ENCODE peak calls at places on chromosomes 5 and 9, in nine cellular contexts. One of them, this sample, is unnamed.
A peak's percentile ranks its signal among the peaks of the same experiment; 100 is the strongest.

GRCh38 chr5:59799668-59800374 is 93.7 kb downstream of the PDE4D start:
- DNase-seq in AG04449: no peak
- DNase-seq in upper lobe of right lung: no peak
- DNase-seq in tibial nerve: peak; percentile 62
- DNase-seq in brain microvascular endothelial cell: peak; percentile 59
- DNase-seq in GM06990: no peak
- DNase-seq in pancreas: no peak
- DNase-seq in OCI-LY7: peak; percentile 78
- DNase-seq in WTC11: no peak
- DNase-seq in this sample: no peak

GRCh38 chr9:14286121-14286520 is 27.8 kb downstream of the NFIB start:
- DNase-seq in tibial nerve: no peak
- DNase-seq in GM06990: no peak
- DNase-seq in AG04449: no peak
- DNase-seq in brain microvascular endothelial cell: no peak
- DNase-seq in upper lobe of right lung: no peak
- DNase-seq in pancreas: no peak
- DNase-seq in WTC11: no peak
- DNase-seq in OCI-LY7: no peak
- DNase-seq in this sample: no peak

GRCh38 chr5:6177926-6178325 is 200.4 kb downstream of the MED10 start:
- DNase-seq in tibial nerve: no peak
- DNase-seq in OCI-LY7: no peak
- DNase-seq in GM06990: no peak
- DNase-seq in brain microvascular endothelial cell: no peak
- DNase-seq in AG04449: no peak
- DNase-seq in upper lobe of right lung: no peak
- DNase-seq in WTC11: no peak
- DNase-seq in pancreas: no peak
- DNase-seq in this sample: no peak

GRCh38 chr9:93952784-93953491 is 2.2 kb downstream of the BARX1 start:
- DNase-seq in GM06990: no peak
- DNase-seq in brain microvascular endothelial cell: no peak
- DNase-seq in upper lobe of right lung: no peak
- DNase-seq in tibial nerve: no peak
- DNase-seq in AG04449: no peak
- DNase-seq in OCI-LY7: no peak
- DNase-seq in pancreas: no peak
- DNase-seq in WTC11: peak; percentile 46
- DNase-seq in this sample: peak; percentile 59

GRCh38 chr9:88923653-88924284 is 67.5 kb upstream of the S1PR3 start:
- DNase-seq in WTC11: no peak
- DNase-seq in GM06990: peak; percentile 8
- DNase-seq in pancreas: no peak
- DNase-seq in upper lobe of right lung: peak; percentile 71
- DNase-seq in brain microvascular endothelial cell: no peak
- DNase-seq in OCI-LY7: no peak
- DNase-seq in AG04449: no peak
- DNase-seq in tibial nerve: no peak
- DNase-seq in this sample: no peak

GRCh38 chr9:122954253-122954691 is 13.5 kb downstream of the RABGAP1 start:
- DNase-seq in AG04449: no peak
- DNase-seq in OCI-LY7: no peak
- DNase-seq in WTC11: no peak
- DNase-seq in upper lobe of right lung: no peak
- DNase-seq in tibial nerve: no peak
- DNase-seq in brain microvascular endothelial cell: no peak
- DNase-seq in pancreas: no peak
- DNase-seq in GM06990: no peak
- DNase-seq in this sample: no peak

GRCh38 chr5:134177197-134178171 is 734 bp upstream of the SKP1 start:
- DNase-seq in upper lobe of right lung: peak; percentile 68
- DNase-seq in pancreas: peak; percentile 22
- DNase-seq in OCI-LY7: peak; percentile 85
- DNase-seq in brain microvascular endothelial cell: peak; percentile 57
- DNase-seq in tibial nerve: peak; percentile 67
- DNase-seq in GM06990: peak; percentile 18
- DNase-seq in AG04449: no peak
- DNase-seq in WTC11: no peak
- DNase-seq in this sample: no peak

GRCh38 chr5:98121036-98121936 is 652.2 kb upstream of the RGMB start:
- DNase-seq in OCI-LY7: no peak
- DNase-seq in brain microvascular endothelial cell: no peak
- DNase-seq in GM06990: no peak
- DNase-seq in AG04449: no peak
- DNase-seq in upper lobe of right lung: no peak
- DNase-seq in pancreas: no peak
- DNase-seq in tibial nerve: no peak
- DNase-seq in WTC11: peak; percentile 60
- DNase-seq in this sample: no peak

GRCh38 chr5:128826290-128826689 is 139.0 kb upstream of the SLC27A6 start:
- DNase-seq in GM06990: no peak
- DNase-seq in upper lobe of right lung: no peak
- DNase-seq in OCI-LY7: no peak
- DNase-seq in tibial nerve: no peak
- DNase-seq in pancreas: no peak
- DNase-seq in brain microvascular endothelial cell: no peak
- DNase-seq in WTC11: no peak
- DNase-seq in AG04449: no peak
- DNase-seq in this sample: no peak

GRCh38 chr9:76353280-76353679 is 40.9 kb downstream of the RFK start:
- DNase-seq in brain microvascular endothelial cell: no peak
- DNase-seq in tibial nerve: no peak
- DNase-seq in WTC11: no peak
- DNase-seq in AG04449: no peak
- DNase-seq in OCI-LY7: no peak
- DNase-seq in pancreas: no peak
- DNase-seq in upper lobe of right lung: no peak
- DNase-seq in GM06990: no peak
- DNase-seq in this sample: no peak

DNA sequence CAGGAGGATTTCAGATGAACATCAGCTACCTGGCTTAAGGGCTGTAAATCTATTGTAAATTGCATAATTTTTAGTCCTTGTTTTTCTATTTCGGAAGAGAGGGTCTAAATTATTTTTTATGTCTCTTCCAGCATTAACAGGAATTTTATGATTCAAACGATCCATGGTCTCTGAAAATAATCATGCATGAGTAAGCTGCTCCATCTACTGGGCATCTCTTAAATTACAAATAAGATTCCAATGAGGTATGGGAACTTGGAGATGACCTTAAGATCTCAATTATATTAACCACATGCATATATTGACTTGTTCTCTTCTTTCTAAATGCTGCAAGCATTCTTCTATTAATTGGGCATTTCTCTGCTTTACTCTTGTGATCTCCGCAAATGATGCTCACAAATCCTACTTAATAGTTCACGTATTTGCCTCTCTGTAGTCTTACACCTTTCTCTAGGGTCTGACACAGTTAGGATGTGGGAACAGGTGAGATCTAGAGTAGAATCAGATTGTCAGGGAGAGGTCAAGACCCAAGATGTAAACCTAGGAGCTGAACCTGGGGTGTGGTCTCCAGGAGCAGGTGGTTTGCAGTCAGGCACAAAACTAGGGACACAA is 86.9 kb downstream of the NUDT12 start:
- DNase-seq in WTC11: no peak
- DNase-seq in pancreas: no peak
- DNase-seq in tibial nerve: no peak
- DNase-seq in AG04449: no peak
- DNase-seq in GM06990: no peak
- DNase-seq in upper lobe of right lung: no peak
- DNase-seq in OCI-LY7: peak; percentile 40
- DNase-seq in brain microvascular endothelial cell: no peak
- DNase-seq in this sample: no peak
- TF ChIP-seq CTCF in WTC11: peak; percentile 14
- TF ChIP-seq CTCF in pancreas: peak; percentile 14
- TF ChIP-seq CTCF in tibial nerve: peak; percentile 63
- TF ChIP-seq CTCF in AG04449: peak; percentile 42
- TF ChIP-seq CTCF in GM06990: peak; percentile 54
- TF ChIP-seq CTCF in upper lobe of right lung: peak; percentile 71
- TF ChIP-seq CTCF in OCI-LY7: peak; percentile 84
- TF ChIP-seq CTCF in brain microvascular endothelial cell: peak; percentile 33
- TF ChIP-seq CTCF in this sample: peak; percentile 76

GRCh38 chr5:43553381-43553780 is 3.5 kb downstream of the PAIP1 start:
- DNase-seq in WTC11: no peak
- DNase-seq in upper lobe of right lung: no peak
- DNase-seq in pancreas: no peak
- DNase-seq in OCI-LY7: no peak
- DNase-seq in GM06990: no peak
- DNase-seq in AG04449: no peak
- DNase-seq in brain microvascular endothelial cell: no peak
- DNase-seq in tibial nerve: no peak
- DNase-seq in this sample: no peak

GRCh38 chr5:43555895-43556606 is 826 bp downstream of the PAIP1 start:
- DNase-seq in pancreas: peak; percentile 73
- DNase-seq in WTC11: peak; percentile 65
- DNase-seq in OCI-LY7: peak; percentile 51
- DNase-seq in GM06990: peak; percentile 74
- DNase-seq in upper lobe of right lung: peak; percentile 86
- DNase-seq in tibial nerve: peak; percentile 18
- DNase-seq in AG04449: no peak
- DNase-seq in brain microvascular endothelial cell: peak; percentile 36
- DNase-seq in this sample: peak; percentile 70

GRCh38 chr5:43560128-43560527 is 3.3 kb upstream of the PAIP1 start:
- DNase-seq in brain microvascular endothelial cell: no peak
- DNase-seq in WTC11: no peak
- DNase-seq in pancreas: no peak
- DNase-seq in GM06990: no peak
- DNase-seq in AG04449: peak; percentile 49
- DNase-seq in tibial nerve: no peak
- DNase-seq in OCI-LY7: no peak
- DNase-seq in upper lobe of right lung: no peak
- DNase-seq in this sample: no peak

GRCh38 chr5:43554497-43554896 is 2.4 kb downstream of the PAIP1 start:
- DNase-seq in GM06990: no peak
- DNase-seq in WTC11: no peak
- DNase-seq in tibial nerve: no peak
- DNase-seq in AG04449: no peak
- DNase-seq in pancreas: no peak
- DNase-seq in OCI-LY7: no peak
- DNase-seq in upper lobe of right lung: no peak
- DNase-seq in brain microvascular endothelial cell: no peak
- DNase-seq in this sample: no peak

DNA sequence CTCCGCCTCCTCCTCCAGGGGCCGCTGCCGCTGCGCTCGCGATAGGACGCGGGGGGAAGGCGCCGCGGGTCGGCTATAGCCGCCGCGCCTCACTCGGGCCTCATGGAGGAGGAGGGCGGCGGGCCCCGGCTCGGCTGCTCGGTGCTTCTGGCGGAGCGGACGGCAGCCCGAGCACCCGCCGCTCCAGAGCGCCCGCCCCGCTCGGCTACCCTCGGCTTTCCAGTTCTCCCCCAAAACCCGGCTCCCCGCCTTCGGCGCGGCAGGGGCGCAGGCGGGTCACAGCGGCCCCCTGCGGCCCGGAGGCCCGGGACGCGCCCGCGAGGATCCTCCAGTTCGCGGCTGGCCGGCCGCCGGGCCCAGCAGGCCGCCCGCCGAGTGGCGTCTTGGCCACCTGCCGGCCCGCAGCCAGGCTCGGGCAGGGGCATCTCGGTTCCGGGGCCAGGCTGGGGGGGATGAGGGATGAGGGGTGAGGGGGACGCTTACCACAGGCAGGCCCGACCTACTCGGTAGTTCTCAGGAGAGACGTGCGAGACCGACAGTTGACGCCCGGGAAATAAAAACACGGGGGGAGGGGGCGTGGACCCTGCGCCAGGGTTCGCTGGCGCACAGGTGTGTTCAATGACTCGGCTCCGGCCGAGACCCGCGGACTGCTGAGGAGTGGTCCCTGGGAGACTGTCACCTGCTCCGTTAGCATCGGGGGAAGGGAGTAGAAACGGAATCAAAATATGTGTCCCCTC is at the start of gene PAIP1:
- DNase-seq in GM06990: peak; percentile 93
- DNase-seq in OCI-LY7: peak; percentile 89
- DNase-seq in AG04449: no peak
- DNase-seq in upper lobe of right lung: peak; percentile 94
- DNase-seq in WTC11: peak; percentile 80
- DNase-seq in tibial nerve: peak; percentile 57
- DNase-seq in pancreas: peak; percentile 86
- DNase-seq in brain microvascular endothelial cell: peak; percentile 74
- DNase-seq in this sample: peak; percentile 93
- TF ChIP-seq CTCF in GM06990: peak; percentile 18
- TF ChIP-seq CTCF in OCI-LY7: peak; percentile 80
- TF ChIP-seq CTCF in AG04449: peak; percentile 67
- TF ChIP-seq CTCF in upper lobe of right lung: peak; percentile 62
- TF ChIP-seq CTCF in WTC11: no peak
- TF ChIP-seq CTCF in tibial nerve: peak; percentile 62
- TF ChIP-seq CTCF in pancreas: peak; percentile 45
- TF ChIP-seq CTCF in brain microvascular endothelial cell: no peak
- TF ChIP-seq CTCF in this sample: peak; percentile 23

DNA sequence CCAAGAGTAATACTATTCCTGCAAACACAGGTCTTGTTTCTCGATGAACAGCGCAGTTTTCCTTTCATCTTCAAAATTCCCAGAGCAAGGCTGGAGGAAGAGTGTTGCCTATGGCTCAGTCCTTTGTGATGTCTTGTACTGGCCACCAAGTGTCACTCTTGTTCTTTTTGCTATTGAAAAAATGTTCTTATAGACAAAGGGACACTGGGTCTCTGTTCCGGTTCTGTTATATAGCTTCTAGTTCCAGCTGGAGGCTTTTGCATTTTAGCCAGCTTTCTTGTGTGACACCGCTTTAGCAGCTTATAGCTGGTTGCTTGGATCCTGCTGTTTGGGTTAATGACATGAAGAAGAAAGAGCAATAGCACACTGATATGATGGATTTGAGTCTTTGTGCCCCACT is 343.7 kb upstream of the KCNN2 start:
- DNase-seq in tibial nerve: no peak
- DNase-seq in AG04449: no peak
- DNase-seq in GM06990: no peak
- DNase-seq in upper lobe of right lung: no peak
- DNase-seq in brain microvascular endothelial cell: no peak
- DNase-seq in OCI-LY7: no peak
- DNase-seq in WTC11: no peak
- DNase-seq in pancreas: no peak
- DNase-seq in this sample: no peak
- TF ChIP-seq CTCF in tibial nerve: no peak
- TF ChIP-seq CTCF in AG04449: peak; percentile 2
- TF ChIP-seq CTCF in GM06990: peak; percentile 10
- TF ChIP-seq CTCF in upper lobe of right lung: peak; percentile 5
- TF ChIP-seq CTCF in brain microvascular endothelial cell: no peak
- TF ChIP-seq CTCF in OCI-LY7: peak; percentile 30
- TF ChIP-seq CTCF in WTC11: no peak
- TF ChIP-seq CTCF in pancreas: no peak
- TF ChIP-seq CTCF in this sample: no peak

GRCh38 chr9:96667363-96667728 is 12.2 kb upstream of the PRXL2C start:
- DNase-seq in WTC11: no peak
- DNase-seq in brain microvascular endothelial cell: no peak
- DNase-seq in upper lobe of right lung: no peak
- DNase-seq in pancreas: no peak
- DNase-seq in GM06990: no peak
- DNase-seq in AG04449: no peak
- DNase-seq in tibial nerve: no peak
- DNase-seq in OCI-LY7: no peak
- DNase-seq in this sample: no peak
- TF ChIP-seq CTCF in WTC11: no peak
- TF ChIP-seq CTCF in brain microvascular endothelial cell: no peak
- TF ChIP-seq CTCF in upper lobe of right lung: no peak
- TF ChIP-seq CTCF in pancreas: no peak
- TF ChIP-seq CTCF in GM06990: no peak
- TF ChIP-seq CTCF in AG04449: no peak
- TF ChIP-seq CTCF in tibial nerve: no peak
- TF ChIP-seq CTCF in OCI-LY7: no peak
- TF ChIP-seq CTCF in this sample: no peak

This sample was measured in glutamatergic neuron.